ENCODE peak calls at places on chromosomes 6 and 20, in six cellular contexts. P, V, W, I, K and T are unnamed samples.

GRCh38 chr20:6705106-6705766 is 62.2 kb upstream of the BMP2 start:
- DNase-seq in P (no peak), V (no peak), W (no peak), I (peak; percentile 77), K (no peak), T (no peak)

GRCh38 chr6:13765570-13765969 is 48.8 kb downstream of the MCUR1 start:
- DNase-seq in P (no peak), V (no peak), W (no peak), I (peak; percentile 20), K (no peak), T (peak; percentile 16)

GRCh38 chr20:20413801-20414200 is 45.9 kb downstream of the INSM1 start:
- DNase-seq in P (no peak), V (no peak), W (peak; percentile 62), I (no peak), K (no peak), T (no peak)

GRCh38 chr6:170462366-170463020 is 90.6 kb downstream of the PSMB1 start:
- DNase-seq in P (no peak), V (no peak), W (no peak), I (peak; percentile 40), K (no peak), T (no peak)

GRCh38 chr6:73606428-73606827 is 47.4 kb downstream of the SLC17A5 start:
- DNase-seq in P (no peak), V (no peak), W (no peak), I (no peak), K (no peak), T (no peak)

GRCh38 chr20:60131375-60131774 is 173.2 kb downstream of the CDH26 start:
- DNase-seq in P (no peak), V (no peak), W (no peak), I (peak; percentile 85), K (no peak), T (no peak)

GRCh38 chr6:160464744-160465143 is 116.6 kb downstream of the SLC22A3 start:
- DNase-seq in P (no peak), V (no peak), W (no peak), I (no peak), K (no peak), T (no peak)

GRCh38 chr6:10558575-10558974 is 37.4 kb downstream of the GCNT2 start:
- DNase-seq in P (peak; percentile 87), V (no peak), W (peak; percentile 40), I (no peak), K (no peak), T (no peak)

GRCh38 chr20:8020314-8021079 is 936 bp upstream of the TMX4 start:
- DNase-seq in P (no peak), V (peak; percentile 72), W (no peak), I (peak; percentile 92), K (no peak), T (peak; percentile 15)

GRCh38 chr6:111406200-111406711 is 76.8 kb downstream of the REV3L start:
- DNase-seq in P (no peak), V (peak; percentile 81), W (no peak), I (peak; percentile 64), K (no peak), T (no peak)

GRCh38 chr6:168125429-168126001 is 46.5 kb upstream of the FRMD1 start:
- DNase-seq in P (no peak), V (no peak), W (no peak), I (no peak), K (no peak), T (no peak)

GRCh38 chr20:50690979-50691584 is at the start of gene RIPOR3:
- DNase-seq in P (peak; percentile 64), V (no peak), W (peak; percentile 59), I (no peak), K (no peak), T (peak; percentile 24)

GRCh38 chr6:126094411-126094810 is 108.1 kb downstream of the TRMT11 start:
- DNase-seq in P (no peak), V (no peak), W (no peak), I (no peak), K (no peak), T (no peak)

GRCh38 chr6:125507987-125508655 is 206.4 kb upstream of the HDDC2 start:
- DNase-seq in P (no peak), V (peak; percentile 31), W (no peak), I (no peak), K (peak; percentile 65), T (peak; percentile 29)

GRCh38 chr6:154457881-154458284 is 52.6 kb downstream of the CNKSR3 start:
- DNase-seq in P (no peak), V (no peak), W (no peak), I (no peak), K (no peak), T (no peak)

GRCh38 chr6:75611702-75612375 is 10.2 kb downstream of the SENP6 start:
- DNase-seq in P (no peak), V (no peak), W (no peak), I (peak; percentile 58), K (no peak), T (peak; percentile 47)

GRCh38 chr6:138692058-138692977 is 81.3 kb upstream of the CCDC28A start:
- DNase-seq in P (peak; percentile 65), V (peak; percentile 54), W (peak; percentile 80), I (peak; percentile 72), K (peak; percentile 71), T (peak; percentile 53)

GRCh38 chr6:110271732-110272022 is 86.5 kb downstream of the METTL24 start:
- DNase-seq in P (no peak), V (no peak), W (no peak), I (no peak), K (no peak), T (no peak)

GRCh38 chr6:83417880-83418663 is 12.8 kb downstream of the ME1 start:
- DNase-seq in P (peak; percentile 69), V (peak; percentile 59), W (peak; percentile 51), I (peak; percentile 75), K (peak; percentile 81), T (peak; percentile 67)

GRCh38 chr6:36717231-36717825 is 19.7 kb downstream of the RAB44 start:
- DNase-seq in P (no peak), V (no peak), W (no peak), I (no peak), K (no peak), T (no peak)

GRCh38 chr20:12936020-12936419 is 72.8 kb upstream of the SPTLC3 start:
- DNase-seq in P (peak; percentile 53), V (no peak), W (no peak), I (no peak), K (no peak), T (no peak)

GRCh38 chr6:1615651-1616420 is 6.1 kb downstream of the FOXC1 start:
- DNase-seq in P (no peak), V (no peak), W (no peak), I (no peak), K (no peak), T (no peak)
- H3K4me3 ChIP-seq in P (peak overlapping the region; percentile 39), V (no peak overlapping the region), W (peak overlapping the region; percentile 32), I (no peak overlapping the region), K (no peak overlapping the region), T (no peak overlapping the region)

GRCh38 chr6:7144810-7145209 is 37.0 kb downstream of the RREB1 start:
- DNase-seq in P (no peak), V (no peak), W (no peak), I (peak; percentile 61), K (no peak), T (no peak)

GRCh38 chr6:7145269-7146078 is 37.7 kb downstream of the RREB1 start:
- DNase-seq in P (peak; percentile 70), V (peak; percentile 67), W (no peak), I (peak; percentile 96), K (no peak), T (no peak)

GRCh38 chr6:7142228-7142801 is 34.6 kb downstream of the RREB1 start:
- DNase-seq in P (no peak), V (no peak), W (no peak), I (no peak), K (no peak), T (no peak)

GRCh38 chr6:7140631-7141366 is 33.0 kb downstream of the RREB1 start:
- DNase-seq in P (peak; percentile 86), V (peak; percentile 76), W (peak; percentile 89), I (peak; percentile 93), K (peak; percentile 78), T (peak; percentile 74)

DNA sequence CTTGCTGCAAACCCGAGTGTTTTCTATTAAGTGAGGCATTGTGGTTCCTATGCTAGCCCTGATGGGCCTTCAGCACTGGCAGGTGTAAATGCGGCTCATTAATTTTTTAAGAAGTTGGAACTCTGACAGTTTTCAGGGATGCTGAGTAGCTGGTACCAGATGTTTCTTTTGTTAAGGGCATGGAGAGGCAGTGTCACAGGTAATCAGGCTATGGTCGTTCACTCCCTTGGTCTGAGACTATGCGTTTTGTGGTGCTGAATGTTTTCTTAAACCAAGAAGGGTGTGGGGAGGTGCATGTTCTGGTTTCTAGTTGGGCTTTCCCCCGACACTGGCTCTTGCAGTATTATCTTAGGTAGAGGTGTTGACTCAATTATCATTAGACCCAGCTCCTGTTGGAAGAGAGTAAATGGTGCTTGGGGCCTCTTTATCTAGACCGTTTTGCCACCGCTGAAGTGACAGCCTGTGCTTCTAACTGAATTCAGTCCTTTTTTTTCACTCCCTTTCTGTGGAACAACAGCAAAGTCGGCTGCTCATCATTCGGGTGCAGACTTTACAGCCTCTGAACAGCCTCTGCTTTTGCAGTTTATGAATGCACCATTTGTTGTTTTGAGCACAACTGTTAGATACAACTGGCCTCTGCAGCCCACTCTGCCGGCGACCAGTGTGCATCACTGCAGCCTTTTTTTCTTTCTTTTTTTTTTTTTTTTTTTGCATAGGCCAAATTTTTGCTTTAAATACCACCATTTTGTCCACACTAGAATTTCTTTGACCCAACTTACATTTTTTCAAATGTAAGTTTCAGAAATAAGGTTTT is 35.6 kb downstream of the RREB1 start:
- DNase-seq in P (no peak), V (peak; percentile 66), W (no peak), I (peak; percentile 81), K (peak; percentile 56), T (no peak)
- TF ChIP-seq CTCF in P (no peak), V (peak; percentile 44), W (peak; percentile 7), I (peak; percentile 25), K (peak; percentile 25), T (peak; percentile 46)

GRCh38 chr6:47729457-47729856 is 31.1 kb downstream of the ADGRF4 start:
- DNase-seq in P (no peak), V (no peak), W (no peak), I (no peak), K (no peak), T (no peak)

GRCh38 chr6:47733879-47734558 is 35.6 kb downstream of the ADGRF4 start:
- DNase-seq in P (peak; percentile 60), V (peak; percentile 27), W (peak; percentile 28), I (peak; percentile 31), K (no peak), T (peak; percentile 16)

GRCh38 chr6:47736083-47736700 is 37.8 kb downstream of the ADGRF4 start:
- DNase-seq in P (no peak), V (no peak), W (no peak), I (no peak), K (no peak), T (no peak)

GRCh38 chr6:47737406-47737805 is 39.0 kb downstream of the ADGRF4 start:
- DNase-seq in P (no peak), V (no peak), W (no peak), I (no peak), K (peak; percentile 39), T (no peak)

GRCh38 chr6:47734826-47735481 is 36.6 kb downstream of the ADGRF4 start:
- DNase-seq in P (peak; percentile 63), V (no peak), W (peak; percentile 14), I (no peak), K (no peak), T (no peak)
- H3K4me3 ChIP-seq in P (no peak overlapping the region), V (no peak overlapping the region), W (no peak overlapping the region), I (no peak overlapping the region), K (no peak overlapping the region), T (no peak overlapping the region)

DNA sequence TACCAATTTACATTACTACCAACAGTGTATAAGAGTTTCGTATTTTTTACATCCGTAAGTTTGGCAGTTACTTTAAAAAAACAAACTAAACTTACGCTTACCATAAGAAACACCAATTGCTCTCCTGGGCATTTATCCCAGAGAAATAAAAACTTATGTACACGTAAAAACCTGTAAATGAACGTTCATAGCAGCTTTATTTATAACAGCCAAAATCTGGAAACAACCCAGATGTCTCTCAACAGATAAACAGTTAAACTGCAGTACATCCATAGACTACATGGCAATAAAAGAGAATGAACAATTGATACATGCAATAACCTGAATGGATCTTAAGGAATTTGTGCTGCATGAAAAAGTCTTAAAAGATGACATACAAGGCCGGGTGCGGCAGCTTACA is 30.7 kb downstream of the NCR2 start:
- DNase-seq in P (no peak), V (no peak), W (no peak), I (no peak), K (no peak), T (no peak)
- TF ChIP-seq CTCF in P (no peak), V (no peak), W (no peak), I (no peak), K (no peak), T (no peak)